ENCODE peak calls at places on chromosomes 5 and 9, in five cellular contexts. F is H1, R is mesenchymal stem cell, B is H9, X is trophoblast cell. Q is an unnamed sample. For H3K4me1, the result is how much of the 10 kb centered on the place peaks cover.

GRCh38 chr5:11482011-11482410 is 422.2 kb downstream of the CTNND2 start:
- DNase-seq in F (no peak), R (peak), B (no peak), X (peak), Q (no peak)

GRCh38 chr9:16653491-16654407 is 216.7 kb downstream of the BNC2 start:
- DNase-seq in F (no peak), R (peak), B (no peak), X (no peak), Q (no peak)

GRCh38 chr5:956941-957729 is 51.5 kb upstream of the NKD2 start:
- DNase-seq in F (no peak), R (peak), B (peak), X (no peak), Q (no peak)

GRCh38 chr9:128619127-128619526 is 37.5 kb downstream of the DYNC2I2 start:
- DNase-seq in F (no peak), R (no peak), B (no peak), X (no peak), Q (no peak)

GRCh38 chr9:121778252-121779225 is 127.1 kb downstream of the DAB2IP start:
- DNase-seq in F (no peak), R (peak), B (no peak), X (peak), Q (no peak)

GRCh38 chr9:122642226-122642625 is 15.2 kb downstream of the OR1B1 start:
- DNase-seq in F (no peak), R (no peak), B (no peak), X (peak), Q (no peak)

GRCh38 chr9:69762527-69762926 is 2.7 kb upstream of the PTAR1 start:
- DNase-seq in F (no peak), R (no peak), B (no peak), X (peak), Q (no peak)

GRCh38 chr5:57862471-57863282 is 380.1 kb upstream of the ACTBL2 start:
- DNase-seq in F (no peak), R (peak), B (no peak), X (peak), Q (no peak)

GRCh38 chr5:111859533-111860270 is 102.7 kb upstream of the NREP start:
- DNase-seq in F (no peak), R (peak), B (no peak), X (no peak), Q (no peak)

GRCh38 chr9:91063471-91063870 is 261.9 kb downstream of the SYK start:
- DNase-seq in F (no peak), R (no peak), B (no peak), X (no peak), Q (no peak)

GRCh38 chr5:7881091-7881490 is 12.1 kb downstream of the MTRR start:
- DNase-seq in F (no peak), R (no peak), B (no peak), X (no peak), Q (no peak)

GRCh38 chr9:93496285-93496684 is 42.9 kb upstream of the FAM120AOS start:
- DNase-seq in F (no peak), R (no peak), B (no peak), X (peak), Q (no peak)

GRCh38 chr5:61132559-61132958 is 29.7 kb downstream of the SMIM15 start:
- DNase-seq in F (no peak), R (peak), B (no peak), X (no peak), Q (no peak)

GRCh38 chr5:83767409-83767992 is 46.8 kb upstream of the HAPLN1 start:
- DNase-seq in F (no peak), R (peak), B (no peak), X (no peak), Q (peak)
- H2BK12ac ChIP-seq in F (no peak), R (no peak), B (no peak), X (no peak), Q (no peak)

DNA sequence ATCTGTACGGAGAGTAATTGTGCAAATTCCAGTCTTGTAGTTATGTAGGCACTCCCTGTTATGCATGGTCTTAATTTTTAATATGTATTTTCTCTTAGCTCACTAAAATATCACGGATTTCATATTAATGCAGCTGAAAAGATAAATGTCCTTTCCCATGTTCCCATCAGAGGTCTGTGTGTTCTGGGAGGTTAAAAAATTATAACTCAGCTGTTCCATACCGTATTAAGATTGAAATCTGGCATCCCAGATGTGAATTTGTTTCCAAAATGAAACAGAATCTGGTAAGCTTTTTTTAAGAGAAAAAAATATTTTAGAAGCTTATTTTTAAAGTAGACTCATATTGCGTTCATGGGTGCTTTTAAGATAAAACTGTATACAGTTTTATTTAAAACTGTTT is 44.3 kb downstream of the SEMA6A start:
- DNase-seq in F (no peak), R (no peak), B (no peak), X (no peak), Q (no peak)
- H3K4me1 ChIP-seq in F (under half), R (under half), B (under half), X (under half), Q (under half)

GRCh38 chr5:173592050-173592669 is 24.3 kb downstream of the BOD1 start:
- DNase-seq in F (no peak), R (no peak), B (no peak), X (peak), Q (no peak)

GRCh38 chr5:173595826-173596225 is 20.6 kb downstream of the BOD1 start:
- DNase-seq in F (no peak), R (no peak), B (no peak), X (no peak), Q (no peak)

GRCh38 chr5:173597304-173597703 is 19.1 kb downstream of the BOD1 start:
- DNase-seq in F (no peak), R (no peak), B (no peak), X (no peak), Q (no peak)

GRCh38 chr5:173591300-173591622 is 25.2 kb downstream of the BOD1 start:
- DNase-seq in F (no peak), R (no peak), B (no peak), X (peak), Q (no peak)

DNA sequence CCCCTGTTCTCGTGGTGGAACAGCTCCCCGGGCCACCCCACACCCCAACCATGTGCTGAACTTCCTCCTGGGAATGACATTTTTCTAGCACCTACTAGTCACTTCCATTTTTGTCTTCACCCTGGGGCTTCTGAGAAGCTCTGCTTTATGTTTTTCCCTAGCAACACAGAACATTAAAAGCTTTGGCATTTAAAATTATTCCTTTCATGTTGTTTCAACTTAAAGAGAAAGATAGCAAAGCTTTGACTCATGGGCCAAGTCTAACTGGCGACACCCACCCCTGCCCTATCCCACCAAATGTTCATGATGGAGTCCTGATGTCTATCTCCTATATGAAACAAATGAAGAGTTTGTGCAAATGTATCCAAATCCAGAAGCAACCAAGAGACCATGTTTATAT is 22.4 kb downstream of the BOD1 start:
- DNase-seq in F (no peak), R (no peak), B (no peak), X (no peak), Q (no peak)
- H2BK12ac ChIP-seq in F (no peak), R (no peak), B (no peak), X (no peak), Q (no peak)

DNA sequence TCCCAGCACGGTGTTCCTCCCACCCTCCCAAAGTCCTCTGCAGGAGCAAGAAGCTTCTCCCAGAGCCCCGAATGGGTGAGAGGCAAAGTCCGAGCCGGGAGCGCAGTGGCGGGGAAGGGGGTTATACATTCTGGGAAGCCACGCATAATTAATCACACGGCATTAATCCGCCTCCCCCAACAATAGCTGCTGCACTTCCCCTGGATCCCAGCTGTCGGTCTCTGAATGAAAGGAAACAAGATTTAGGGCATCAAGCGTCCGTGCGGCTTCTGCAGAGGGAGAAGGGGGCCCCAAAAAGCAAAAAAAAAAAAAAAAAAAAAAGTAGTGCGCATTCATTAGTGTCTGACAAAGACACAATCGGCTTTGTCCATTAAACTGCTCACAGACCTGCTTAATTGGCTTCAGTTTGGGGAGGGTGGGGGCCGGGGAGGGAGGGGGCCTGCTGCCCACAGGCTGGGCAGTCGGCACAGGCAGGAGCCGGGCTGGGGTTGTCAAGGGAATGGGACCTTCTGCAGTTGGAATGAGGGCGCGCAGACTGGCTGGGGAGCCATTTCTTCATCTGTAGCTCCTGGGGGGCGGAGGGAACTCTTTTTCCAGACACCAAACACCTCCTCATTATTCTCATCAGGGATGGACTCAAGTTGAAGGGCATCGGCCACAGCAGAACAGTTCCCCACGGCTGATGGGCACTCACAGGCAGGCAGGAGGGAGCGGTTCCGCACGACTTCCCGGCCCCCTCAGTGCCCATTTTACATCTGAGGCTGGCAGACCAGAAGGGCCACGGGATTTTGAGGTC is 3.4 kb downstream of the NOTCH1 start:
- DNase-seq in F (no peak), R (no peak), B (no peak), X (no peak), Q (peak)
- H3K4me1 ChIP-seq in F (under half), R (under half), B (under half), X (under half), Q (under half)

GRCh38 chr5:140565024-140565779 is 574 bp downstream of the SLC35A4 start:
- DNase-seq in F (no peak), R (peak), B (no peak), X (peak), Q (no peak)
- H2BK12ac ChIP-seq in F (peak), R (no peak), B (no peak), X (no peak), Q (no peak)

DNA sequence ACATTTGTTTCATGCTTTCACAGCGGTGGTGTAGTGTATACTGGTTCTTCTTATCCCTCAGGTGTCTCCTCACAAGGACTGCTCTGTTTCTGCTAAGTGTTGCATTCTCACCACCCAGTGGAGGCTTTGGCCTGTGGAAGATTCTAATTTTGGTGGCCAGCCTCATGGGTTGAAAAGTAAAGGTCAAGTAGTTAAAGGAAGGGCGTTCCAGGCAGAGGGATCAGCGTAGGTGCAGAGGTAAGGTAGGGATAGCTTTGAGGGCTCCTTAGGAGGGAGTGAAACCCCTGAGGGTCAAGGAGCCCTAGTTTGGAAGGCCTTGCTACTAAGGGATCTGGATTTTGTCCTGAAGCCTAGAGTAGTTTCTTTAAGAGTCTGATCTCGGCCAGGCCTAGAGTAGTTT is 4.6 kb upstream of the RACK1 start:
- DNase-seq in F (no peak), R (no peak), B (no peak), X (no peak), Q (no peak)
- H3K4me1 ChIP-seq in F (under half), R (under half), B (under half), X (under half), Q (under half)

GRCh38 chr5:15585128-15585527 is 85.1 kb downstream of the FBXL7 start:
- DNase-seq in F (no peak), R (no peak), B (no peak), X (no peak), Q (no peak)
- H2BK12ac ChIP-seq in F (no peak), R (no peak), B (no peak), X (no peak), Q (no peak)

DNA sequence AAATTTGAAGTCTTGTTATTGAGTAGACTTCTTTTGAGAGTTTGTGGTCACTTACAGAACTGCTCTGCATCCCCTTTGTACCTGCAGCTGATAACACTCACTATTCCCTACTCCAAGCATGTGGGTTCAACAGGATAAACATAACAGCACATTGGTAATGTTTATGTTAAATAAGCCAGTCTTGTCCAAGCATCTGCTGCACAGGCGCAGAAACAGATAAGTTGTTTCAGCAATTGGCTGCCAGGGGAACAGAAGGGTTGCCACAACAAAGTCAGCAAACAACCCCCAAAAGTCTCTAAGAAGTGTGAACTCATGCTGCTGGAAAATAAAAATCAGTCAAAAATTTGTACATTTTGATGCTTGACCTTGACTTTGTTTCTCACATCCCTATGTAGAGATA is 174.6 kb downstream of the GDNF start:
- DNase-seq in F (no peak), R (peak), B (no peak), X (no peak), Q (no peak)
- H3K4me1 ChIP-seq in F (under half), R (under half), B (under half), X (under half), Q (under half)

DNA sequence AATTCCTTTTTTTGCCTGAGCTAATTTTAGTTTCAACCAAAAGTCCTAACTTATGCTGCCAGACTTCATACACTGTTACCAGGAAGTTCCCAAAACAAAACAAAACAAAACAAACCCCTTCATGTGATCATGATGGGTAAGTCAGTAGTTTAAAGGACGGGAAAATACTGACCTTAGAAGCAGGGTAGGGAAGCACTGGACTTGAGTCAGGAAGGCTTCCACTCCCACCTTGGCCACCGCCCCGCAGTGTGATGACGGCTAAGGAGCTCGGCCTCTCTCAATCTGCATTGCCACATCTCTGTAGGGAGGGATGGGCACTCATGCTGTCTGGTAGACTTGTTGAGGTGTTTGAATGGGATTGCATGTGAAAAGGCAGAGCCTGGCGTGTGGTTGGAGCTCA is 7.0 kb upstream of the F12 start:
- DNase-seq in F (no peak), R (peak), B (no peak), X (peak), Q (no peak)
- H2BK12ac ChIP-seq in F (no peak), R (no peak), B (no peak), X (no peak), Q (no peak)